ENCODE peak calls at places on chromosomes 16 and 17, in eight cellular contexts. E is non-pigmented ciliary epithelial cell; J is kidney epithelial cell; N is HEK293T; D is amniotic stem cell; G is CD4-positive, CD25-positive, alpha-beta regulatory T cell; A is germinal center; C is endothelial cell. F is an unnamed sample.

GRCh38 chr16:69410285-69410990 is 14.0 kb upstream of the CYB5B start:
- DNase-seq in G (no peak), A (no peak), J (peak; percentile 39), C (no peak), N (no peak), E (no peak), D (peak; percentile 43), F (no peak)

GRCh38 chr17:29718446-29719039 is 95.8 kb upstream of the CORO6 start:
- DNase-seq in D (no peak), N (no peak), J (no peak), E (no peak), C (no peak), G (no peak), A (no peak), F (no peak)

GRCh38 chr17:75652934-75653549 is 13.9 kb downstream of the RECQL5 start:
- DNase-seq in J (no peak), D (no peak), G (no peak), C (peak; percentile 57), A (peak; percentile 65), N (peak; percentile 80), E (no peak), F (no peak)

GRCh38 chr17:45320931-45321461 is 4.2 kb upstream of the MAP3K14 start:
- DNase-seq in E (peak; percentile 90), G (no peak), J (peak; percentile 97), D (peak; percentile 94), A (no peak), N (peak; percentile 54), C (no peak), F (no peak)

GRCh38 chr17:8518346-8518745 is 82.7 kb downstream of the NDEL1 start:
- DNase-seq in J (no peak), N (no peak), A (no peak), C (no peak), G (no peak), E (no peak), D (no peak), F (no peak)

GRCh38 chr16:2054543-2055245 is 6.9 kb downstream of the TSC2 start:
- DNase-seq in N (no peak), A (no peak), C (no peak), D (no peak), G (no peak), J (no peak), E (no peak), F (no peak)

GRCh38 chr17:73838815-73839214 is 194.6 kb upstream of the SDK2 start:
- DNase-seq in J (no peak), E (no peak), A (no peak), N (no peak), D (no peak), G (no peak), C (no peak), F (no peak)

GRCh38 chr16:48632137-48632774 is 22.3 kb upstream of the N4BP1 start:
- DNase-seq in G (no peak), C (no peak), A (no peak), J (no peak), N (no peak), D (no peak), E (no peak), F (no peak)

GRCh38 chr17:70820276-70820675 is 650.9 kb downstream of the KCNJ2 start:
- DNase-seq in D (no peak), G (no peak), E (no peak), J (no peak), A (no peak), C (no peak), N (no peak), F (no peak)

GRCh38 chr16:13298676-13299075 is 397.3 kb downstream of the SHISA9 start:
- DNase-seq in G (no peak), A (no peak), J (no peak), D (no peak), E (no peak), C (no peak), N (no peak), F (no peak)

GRCh38 chr16:84633622-84634021 is 14.7 kb upstream of the KLHL36 start:
- DNase-seq in D (no peak), J (no peak), E (no peak), A (no peak), C (no peak), G (no peak), N (no peak), F (no peak)

GRCh38 chr17:19253112-19253511 is 15.9 kb downstream of the EPN2 start:
- DNase-seq in D (no peak), C (no peak), G (no peak), E (no peak), N (no peak), A (no peak), J (no peak), F (no peak)

GRCh38 chr16:52563767-52564611 is 17.0 kb upstream of the TOX3 start:
- DNase-seq in A (no peak), C (no peak), N (no peak), D (no peak), J (no peak), G (no peak), E (no peak), F (no peak)

GRCh38 chr16:7055443-7055842 is 277.2 kb upstream of the RBFOX1 start:
- DNase-seq in C (no peak), D (no peak), A (no peak), N (no peak), E (no peak), J (no peak), G (no peak), F (no peak)

GRCh38 chr17:1229354-1229890 is 40.8 kb upstream of the BHLHA9 start:
- DNase-seq in J (no peak), N (peak; percentile 47), E (no peak), C (peak; percentile 12), D (no peak), A (peak; percentile 94), G (no peak), F (no peak)

GRCh38 chr17:9971991-9972390 is 66.9 kb upstream of the RCVRN start:
- DNase-seq in J (no peak), D (peak; percentile 54), E (no peak), C (no peak), N (peak; percentile 26), A (no peak), G (no peak), F (no peak)

GRCh38 chr16:50611332-50611934 is 63.2 kb downstream of the NKD1 start:
- DNase-seq in N (no peak), D (no peak), G (no peak), A (no peak), C (no peak), E (no peak), J (peak; percentile 12), F (no peak)

GRCh38 chr16:88050952-88051660 is 99.9 kb downstream of the BANP start:
- DNase-seq in E (no peak), C (no peak), A (no peak), N (no peak), G (no peak), D (no peak), J (no peak), F (no peak)

GRCh38 chr17:13981881-13982280 is 87.4 kb upstream of the COX10 start:
- DNase-seq in E (no peak), G (no peak), A (no peak), N (no peak), J (no peak), D (no peak), C (no peak), F (no peak)

GRCh38 chr17:28811594-28812135 is 30.9 kb downstream of the FAM222B start:
- DNase-seq in C (peak; percentile 13), E (no peak), J (no peak), N (no peak), D (no peak), A (no peak), G (no peak), F (no peak)

GRCh38 chr16:8621221-8621571 is 302 bp upstream of the METTL22 start:
- DNase-seq in C (no peak), E (no peak), J (no peak), A (no peak), D (no peak), G (no peak), N (no peak), F (no peak)

GRCh38 chr16:84443166-84443802 is 61.2 kb downstream of the MEAK7 start:
- DNase-seq in G (no peak), A (no peak), J (no peak), E (no peak), C (no peak), D (no peak), N (no peak), F (no peak)

GRCh38 chr16:48082516-48082915 is 73.3 kb downstream of the ABCC12 start:
- DNase-seq in E (no peak), D (no peak), A (no peak), G (no peak), J (no peak), N (no peak), C (no peak), F (no peak)

GRCh38 chr16:63933841-63934240 is 1188.0 kb downstream of the CDH11 start:
- DNase-seq in A (no peak), J (no peak), D (no peak), N (no peak), E (no peak), G (no peak), C (no peak), F (no peak)

GRCh38 chr17:60305141-60305540 is 86.8 kb downstream of the USP32 start:
- DNase-seq in E (no peak), N (no peak), A (peak; percentile 5), D (no peak), G (no peak), C (no peak), J (no peak), F (no peak)

GRCh38 chr17:56774650-56775049 is 59.1 kb downstream of the C17orf67 start:
- DNase-seq in E (no peak), N (no peak), D (no peak), C (no peak), G (no peak), A (no peak), J (no peak), F (no peak)

GRCh38 chr17:80219013-80219776 is 938 bp downstream of the SGSH start:
- DNase-seq in D (peak; percentile 49), J (peak; percentile 52), G (peak; percentile 81), E (peak; percentile 19), A (peak; percentile 61), C (peak; percentile 19), N (peak; percentile 59), F (peak; percentile 84)

GRCh38 chr17:50266384-50267073 is 7.7 kb upstream of the TMEM92 start:
- DNase-seq in A (no peak), G (no peak), C (no peak), N (no peak), E (peak; percentile 51), D (peak; percentile 45), J (no peak), F (no peak)

GRCh38 chr16:87044031-87044380 is 273.2 kb downstream of the C16orf95 start:
- DNase-seq in E (no peak), C (no peak), D (no peak), A (no peak), J (no peak), N (no peak), G (no peak), F (no peak)